ENCODE peak calls at places on chromosome 12, in seven cellular contexts. C is OCI-LY7, E is Panc1, L is psoas muscle, M is transverse colon, A is endodermal cell, U is adrenal gland. W is an unnamed sample.

GRCh38 chr12:113860059-113860820 is 105.9 kb downstream of the RBM19 start:
- DNase-seq in C (no peak), E (no peak), L (no peak), M (no peak), A (peak), U (no peak), W (no peak)

GRCh38 chr12:11853126-11853525 is 203.7 kb downstream of the ETV6 start:
- DNase-seq in C (no peak), E (no peak), L (no peak), M (peak), A (no peak), U (no peak), W (peak)

GRCh38 chr12:4120316-4120920 is 153.1 kb upstream of the CCND2 start:
- DNase-seq in C (no peak), E (no peak), L (no peak), M (no peak), A (no peak), U (no peak), W (no peak)

GRCh38 chr12:84756961-84757360 is 155.6 kb downstream of the SLC6A15 start:
- DNase-seq in C (no peak), E (no peak), L (no peak), M (no peak), A (no peak), U (no peak), W (no peak)

GRCh38 chr12:124820199-124820598 is 43.5 kb downstream of the SCARB1 start:
- DNase-seq in C (no peak), E (no peak), L (no peak), M (no peak), A (no peak), U (no peak), W (no peak)

GRCh38 chr12:131621701-131622421 is 89.0 kb upstream of the SFSWAP start:
- DNase-seq in C (no peak), E (no peak), L (no peak), M (no peak), A (peak), U (no peak), W (no peak)

GRCh38 chr12:77120695-77121094 is 55.3 kb upstream of the E2F7 start:
- DNase-seq in C (no peak), E (no peak), L (no peak), M (no peak), A (no peak), U (no peak), W (no peak)

GRCh38 chr12:39503445-39503844 is 60.5 kb upstream of the KIF21A start:
- DNase-seq in C (no peak), E (no peak), L (no peak), M (no peak), A (no peak), U (no peak), W (no peak)

GRCh38 chr12:15599266-15600037 is 189.7 kb downstream of the EPS8 start:
- DNase-seq in C (no peak), E (no peak), L (no peak), M (no peak), A (no peak), U (peak), W (peak)

GRCh38 chr12:13981296-13981962 is at the start of gene GRIN2B:
- DNase-seq in C (no peak), E (no peak), L (no peak), M (no peak), A (peak), U (no peak), W (no peak)

GRCh38 chr12:52585951-52586350 is 12.3 kb upstream of the KRT74 start:
- DNase-seq in C (no peak), E (no peak), L (no peak), M (no peak), A (no peak), U (no peak), W (no peak)

GRCh38 chr12:119014368-119014767 is 33.0 kb downstream of the SRRM4 start:
- DNase-seq in C (no peak), E (no peak), L (no peak), M (no peak), A (no peak), U (no peak), W (no peak)

GRCh38 chr12:59929091-59929490 is 333.3 kb downstream of the SLC16A7 start:
- DNase-seq in C (no peak), E (no peak), L (no peak), M (no peak), A (no peak), U (no peak), W (no peak)

GRCh38 chr12:32583535-32583934 is 95.6 kb upstream of the DNM1L start:
- DNase-seq in C (no peak), E (no peak), L (no peak), M (no peak), A (no peak), U (no peak), W (no peak)

GRCh38 chr12:106139422-106140141 is 828 bp upstream of the NUAK1 start:
- DNase-seq in C (no peak), E (no peak), L (peak), M (peak), A (peak), U (peak), W (peak)

GRCh38 chr12:41521872-41522379 is 333.8 kb downstream of the PDZRN4 start:
- DNase-seq in C (peak), E (peak), L (no peak), M (no peak), A (no peak), U (no peak), W (peak)

GRCh38 chr12:480831-481230 is 21.1 kb downstream of the B4GALNT3 start:
- DNase-seq in C (no peak), E (no peak), L (peak), M (no peak), A (peak), U (no peak), W (no peak)

GRCh38 chr12:73308079-73308478 is 1035.9 kb downstream of the TRHDE start:
- DNase-seq in C (no peak), E (no peak), L (no peak), M (no peak), A (no peak), U (no peak), W (no peak)

GRCh38 chr12:111444314-111444705 is 38.6 kb downstream of the SH2B3 start:
- DNase-seq in C (peak), E (no peak), L (no peak), M (peak), A (no peak), U (peak), W (no peak)

GRCh38 chr12:55467836-55468235 is 2.1 kb downstream of the OR6C70 start:
- DNase-seq in C (peak), E (no peak), L (no peak), M (no peak), A (no peak), U (no peak), W (no peak)
- H3K27ac ChIP-seq in C (no peak), E (no peak), L (no peak), M (no peak), A (no peak), U (no peak), W (no peak)

DNA sequence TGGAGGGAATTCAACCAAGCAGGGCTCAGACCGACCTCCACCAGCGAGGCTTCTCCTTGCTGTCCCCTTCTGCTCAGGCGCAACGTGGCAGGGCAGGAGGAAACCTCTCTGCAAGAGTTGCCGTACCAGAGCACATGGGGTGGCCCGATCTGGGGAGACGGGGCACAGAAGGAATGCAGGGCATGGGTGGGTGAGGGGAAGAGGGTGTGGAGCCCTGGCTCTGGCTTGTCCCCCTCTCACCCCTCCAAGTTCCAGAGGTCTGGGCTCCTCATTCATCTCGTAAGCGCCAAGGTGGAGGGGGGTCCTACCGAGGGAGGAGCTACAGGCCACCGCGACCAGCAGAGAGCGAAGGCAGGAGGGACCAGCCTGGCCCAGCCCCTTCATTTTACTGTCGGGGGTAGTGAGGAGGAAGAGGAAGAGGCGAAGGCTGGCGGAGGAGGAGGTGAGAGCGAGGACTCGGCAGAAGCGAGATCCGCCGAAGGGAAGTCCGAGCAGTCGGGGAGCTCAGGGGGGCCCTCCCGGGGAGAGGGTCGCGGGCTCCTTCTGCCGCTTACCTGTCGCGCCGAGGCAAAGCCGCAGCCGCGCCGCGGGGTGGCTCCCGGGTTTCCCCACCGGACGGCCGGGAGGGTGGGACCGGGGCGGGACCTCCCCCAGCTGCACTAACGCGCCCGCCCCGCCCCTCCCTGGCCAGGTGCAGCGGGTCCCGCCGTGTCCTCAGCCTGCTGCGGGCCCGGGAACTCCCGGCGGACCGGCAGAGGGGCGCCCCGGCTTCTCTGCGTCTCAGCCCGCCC is at the start of gene GALNT6:
- DNase-seq in C (peak), E (no peak), L (no peak), M (peak), A (peak), U (no peak), W (peak)
- H3K27ac ChIP-seq in C (no peak), E (no peak), L (no peak), M (peak), A (no peak), U (no peak), W (peak)

GRCh38 chr12:1797011-1797901 is 23.1 kb upstream of the LRTM2 start:
- DNase-seq in C (no peak), E (no peak), L (peak), M (peak), A (peak), U (peak), W (peak)
- H3K27ac ChIP-seq in C (no peak), E (no peak), L (peak), M (peak), A (no peak), U (peak), W (peak)

GRCh38 chr12:68975811-68976210 is 42.8 kb upstream of the CPM start:
- DNase-seq in C (peak), E (no peak), L (no peak), M (no peak), A (no peak), U (no peak), W (no peak)
- H3K27ac ChIP-seq in C (no peak), E (no peak), L (no peak), M (no peak), A (no peak), U (no peak), W (no peak)

W was measured in small intestine.